ENCODE peak calls at places on chromosomes 13 and 19, in five cellular contexts. One of them, this sample, is unnamed.

GRCh38 chr13:83007226-83007625 is 875.0 kb downstream of the SLITRK1 start:
- DNase-seq in foreskin keratinocyte: peak
- DNase-seq in Peyer's patch: no peak
- DNase-seq in tibial artery: no peak
- DNase-seq in AG04450: no peak
- DNase-seq in this sample: no peak

GRCh38 chr19:45528744-45529453 is 21.6 kb downstream of the VASP start:
- DNase-seq in foreskin keratinocyte: peak
- DNase-seq in Peyer's patch: peak
- DNase-seq in tibial artery: no peak
- DNase-seq in AG04450: no peak
- DNase-seq in this sample: peak

GRCh38 chr19:31943305-31943704 is 402.1 kb upstream of the ZNF507 start:
- DNase-seq in foreskin keratinocyte: no peak
- DNase-seq in Peyer's patch: no peak
- DNase-seq in tibial artery: no peak
- DNase-seq in AG04450: no peak
- DNase-seq in this sample: no peak

GRCh38 chr13:105804561-105805190 is 730.8 kb downstream of the EFNB2 start:
- DNase-seq in foreskin keratinocyte: peak
- DNase-seq in Peyer's patch: no peak
- DNase-seq in tibial artery: no peak
- DNase-seq in AG04450: peak
- DNase-seq in this sample: no peak

GRCh38 chr13:36030670-36031331 is 100.4 kb downstream of the DCLK1 start:
- DNase-seq in foreskin keratinocyte: peak
- DNase-seq in Peyer's patch: no peak
- DNase-seq in tibial artery: no peak
- DNase-seq in AG04450: no peak
- DNase-seq in this sample: no peak

GRCh38 chr13:71858647-71859046 is 8.4 kb downstream of the DACH1 start:
- DNase-seq in foreskin keratinocyte: no peak
- DNase-seq in Peyer's patch: no peak
- DNase-seq in tibial artery: no peak
- DNase-seq in AG04450: no peak
- DNase-seq in this sample: no peak

GRCh38 chr19:45765365-45766292 is 3.4 kb downstream of the SIX5 start:
- DNase-seq in foreskin keratinocyte: no peak
- DNase-seq in Peyer's patch: no peak
- DNase-seq in tibial artery: no peak
- DNase-seq in AG04450: no peak
- DNase-seq in this sample: no peak

GRCh38 chr13:94660695-94661324 is 51.5 kb downstream of the SOX21 start:
- DNase-seq in foreskin keratinocyte: no peak
- DNase-seq in Peyer's patch: no peak
- DNase-seq in tibial artery: no peak
- DNase-seq in AG04450: no peak
- DNase-seq in this sample: peak

GRCh38 chr13:80084086-80084676 is 256.7 kb downstream of the SPRY2 start:
- DNase-seq in foreskin keratinocyte: peak
- DNase-seq in Peyer's patch: no peak
- DNase-seq in tibial artery: no peak
- DNase-seq in AG04450: peak
- DNase-seq in this sample: peak

GRCh38 chr13:42239644-42240043 is 32.3 kb upstream of the AKAP11 start:
- DNase-seq in foreskin keratinocyte: no peak
- DNase-seq in Peyer's patch: no peak
- DNase-seq in tibial artery: no peak
- DNase-seq in AG04450: no peak
- DNase-seq in this sample: no peak

GRCh38 chr19:32138416-32138815 is 207.0 kb upstream of the ZNF507 start:
- DNase-seq in foreskin keratinocyte: no peak
- DNase-seq in Peyer's patch: no peak
- DNase-seq in tibial artery: no peak
- DNase-seq in AG04450: no peak
- DNase-seq in this sample: no peak

GRCh38 chr19:18501832-18502231 is 20.0 kb downstream of the ELL start:
- DNase-seq in foreskin keratinocyte: no peak
- DNase-seq in Peyer's patch: peak
- DNase-seq in tibial artery: peak
- DNase-seq in AG04450: no peak
- DNase-seq in this sample: no peak

GRCh38 chr19:18500820-18501219 is 21.1 kb downstream of the ELL start:
- DNase-seq in foreskin keratinocyte: no peak
- DNase-seq in Peyer's patch: peak
- DNase-seq in tibial artery: peak
- DNase-seq in AG04450: no peak
- DNase-seq in this sample: no peak

GRCh38 chr19:18502236-18502632 is 19.6 kb downstream of the ELL start:
- DNase-seq in foreskin keratinocyte: no peak
- DNase-seq in Peyer's patch: no peak
- DNase-seq in tibial artery: no peak
- DNase-seq in AG04450: no peak
- DNase-seq in this sample: no peak

GRCh38 chr19:18500376-18500775 is 21.5 kb downstream of the ELL start:
- DNase-seq in foreskin keratinocyte: no peak
- DNase-seq in Peyer's patch: no peak
- DNase-seq in tibial artery: no peak
- DNase-seq in AG04450: no peak
- DNase-seq in this sample: no peak

DNA sequence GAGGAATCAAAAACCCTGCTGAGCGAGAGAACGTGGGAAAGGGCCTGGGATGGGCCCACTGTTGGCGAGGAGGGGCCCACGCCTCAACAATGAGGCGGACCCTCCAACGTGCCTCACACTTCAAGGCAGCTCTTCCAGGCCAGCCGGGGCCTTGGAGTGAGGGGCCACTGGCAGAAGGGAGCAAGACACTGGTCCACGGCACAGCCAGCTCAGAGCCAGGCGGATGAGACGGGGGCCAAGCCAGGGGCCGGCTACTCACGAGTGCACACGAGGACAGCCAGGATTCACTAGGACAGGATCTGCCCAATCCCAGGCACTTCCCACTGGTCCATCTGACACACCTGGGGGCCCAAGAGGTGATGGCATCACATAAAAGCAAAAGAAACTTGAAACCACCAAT is 20.5 kb downstream of the ELL start:
- DNase-seq in foreskin keratinocyte: no peak
- DNase-seq in Peyer's patch: no peak
- DNase-seq in tibial artery: no peak
- DNase-seq in AG04450: no peak
- DNase-seq in this sample: no peak
- H3K27ac ChIP-seq in foreskin keratinocyte: no peak
- H3K27ac ChIP-seq in Peyer's patch: no peak
- H3K27ac ChIP-seq in tibial artery: peak
- H3K27ac ChIP-seq in AG04450: no peak
- H3K27ac ChIP-seq in this sample: no peak

GRCh38 chr19:1181606-1182005 is 7.5 kb upstream of the SBNO2 start:
- DNase-seq in foreskin keratinocyte: no peak
- DNase-seq in Peyer's patch: peak
- DNase-seq in tibial artery: no peak
- DNase-seq in AG04450: no peak
- DNase-seq in this sample: no peak

GRCh38 chr19:1173845-1174809 is at the start of gene SBNO2:
- DNase-seq in foreskin keratinocyte: no peak
- DNase-seq in Peyer's patch: peak
- DNase-seq in tibial artery: peak
- DNase-seq in AG04450: no peak
- DNase-seq in this sample: peak

GRCh38 chr19:1175020-1175419 is 952 bp upstream of the SBNO2 start:
- DNase-seq in foreskin keratinocyte: no peak
- DNase-seq in Peyer's patch: no peak
- DNase-seq in tibial artery: no peak
- DNase-seq in AG04450: no peak
- DNase-seq in this sample: no peak

GRCh38 chr19:1173160-1173844 is 766 bp downstream of the SBNO2 start:
- DNase-seq in foreskin keratinocyte: no peak
- DNase-seq in Peyer's patch: no peak
- DNase-seq in tibial artery: peak
- DNase-seq in AG04450: no peak
- DNase-seq in this sample: no peak

GRCh38 chr19:1177322-1178114 is 3.5 kb upstream of the SBNO2 start:
- DNase-seq in foreskin keratinocyte: peak
- DNase-seq in Peyer's patch: no peak
- DNase-seq in tibial artery: peak
- DNase-seq in AG04450: peak
- DNase-seq in this sample: peak
- TF ChIP-seq CTCF in foreskin keratinocyte: peak
- TF ChIP-seq CTCF in Peyer's patch: peak
- TF ChIP-seq CTCF in tibial artery: peak
- TF ChIP-seq CTCF in AG04450: peak
- TF ChIP-seq CTCF in this sample: peak

GRCh38 chr19:1412995-1413889 is 5.9 kb downstream of the DAZAP1 start:
- DNase-seq in foreskin keratinocyte: no peak
- DNase-seq in Peyer's patch: no peak
- DNase-seq in tibial artery: no peak
- DNase-seq in AG04450: no peak
- DNase-seq in this sample: no peak
- H3K27ac ChIP-seq in foreskin keratinocyte: no peak
- H3K27ac ChIP-seq in Peyer's patch: no peak
- H3K27ac ChIP-seq in tibial artery: no peak
- H3K27ac ChIP-seq in AG04450: no peak
- H3K27ac ChIP-seq in this sample: no peak

GRCh38 chr19:7418575-7418974 is 69.8 kb downstream of the ARHGEF18 start:
- DNase-seq in foreskin keratinocyte: no peak
- DNase-seq in Peyer's patch: no peak
- DNase-seq in tibial artery: no peak
- DNase-seq in AG04450: no peak
- DNase-seq in this sample: no peak
- TF ChIP-seq CTCF in foreskin keratinocyte: no peak
- TF ChIP-seq CTCF in Peyer's patch: no peak
- TF ChIP-seq CTCF in tibial artery: no peak
- TF ChIP-seq CTCF in AG04450: no peak
- TF ChIP-seq CTCF in this sample: no peak